ENCODE peak calls at places on chromosomes 4 and X, in eight cellular contexts. S is activated T-helper 1 cell treated with Interleukin-2 at 50 U/mL for 16 hours, O is fibroblast of the conjunctiva, I is mammary epithelial cell, H is right atrium auricular region, W is mesothelial cell of epicardium, V is NB4, C is NCI-H345. Y is an unnamed sample.

GRCh38 chr4:142128529-142128928 is 492.1 kb downstream of the IL15 start:
- DNase-seq in S (no peak), O (no peak), I (no peak), H (no peak), W (no peak), V (no peak), C (no peak), Y (no peak)

GRCh38 chr4:110163327-110164070 is 34.9 kb downstream of the ELOVL6 start:
- DNase-seq in S (no peak), O (no peak), I (peak), H (no peak), W (no peak), V (no peak), C (no peak), Y (no peak)

GRCh38 chr4:87151730-87152129 is 68.7 kb downstream of the KLHL8 start:
- DNase-seq in S (no peak), O (no peak), I (no peak), H (no peak), W (no peak), V (no peak), C (no peak), Y (no peak)

GRCh38 chr4:39278476-39278875 is 87.7 kb downstream of the RFC1 start:
- DNase-seq in S (no peak), O (no peak), I (no peak), H (no peak), W (no peak), V (no peak), C (no peak), Y (no peak)

GRCh38 chr4:30870513-30870912 is 150.3 kb downstream of the PCDH7 start:
- DNase-seq in S (no peak), O (no peak), I (peak), H (no peak), W (no peak), V (no peak), C (no peak), Y (no peak)

GRCh38 chr4:30825008-30825765 is 105.0 kb downstream of the PCDH7 start:
- DNase-seq in S (no peak), O (no peak), I (peak), H (no peak), W (no peak), V (no peak), C (no peak), Y (no peak)

GRCh38 chr4:108979754-108980153 is 216.9 kb upstream of the ETNPPL start:
- DNase-seq in S (no peak), O (no peak), I (no peak), H (no peak), W (no peak), V (no peak), C (no peak), Y (no peak)

GRCh38 chr4:3130826-3131225 is 56.3 kb downstream of the HTT start:
- DNase-seq in S (no peak), O (no peak), I (no peak), H (no peak), W (no peak), V (no peak), C (no peak), Y (no peak)

GRCh38 chrX:110045988-110046387 is 43.1 kb downstream of the TMEM164 start:
- DNase-seq in S (no peak), O (no peak), I (no peak), H (no peak), W (no peak), V (no peak), C (peak), Y (no peak)

Y was measured in ureter.